ENCODE peak calls at places on chromosomes 13 and 19, in five cellular contexts. F is cardiac muscle cell, Y is heart right ventricle, S is body of pancreas, M is ovary. H is an unnamed sample.

GRCh38 chr13:38582133-38582532 is 104.7 kb upstream of the FREM2 start:
- DNase-seq in F (peak), Y (no peak), S (peak), M (no peak), H (peak)

GRCh38 chr19:58060231-58060630 is 1.1 kb downstream of the ZNF135 start:
- DNase-seq in F (no peak), Y (no peak), S (no peak), M (no peak), H (no peak)

GRCh38 chr19:54373781-54374266 is 9.1 kb upstream of the LAIR1 start:
- DNase-seq in F (no peak), Y (no peak), S (no peak), M (no peak), H (no peak)

GRCh38 chr19:50341091-50341564 is 12.0 kb upstream of the KCNC3 start:
- DNase-seq in F (no peak), Y (no peak), S (no peak), M (no peak), H (no peak)

GRCh38 chr19:50843205-50843604 is 9.8 kb upstream of the KLK15 start:
- DNase-seq in F (no peak), Y (no peak), S (no peak), M (no peak), H (no peak)

GRCh38 chr13:50693755-50694154 is 149.7 kb downstream of the DLEU7 start:
- DNase-seq in F (peak), Y (peak), S (peak), M (no peak), H (peak)

GRCh38 chr19:15101479-15102082 is 5.6 kb upstream of the SYDE1 start:
- DNase-seq in F (peak), Y (no peak), S (peak), M (no peak), H (peak)

GRCh38 chr19:43798546-43799409 is 3.5 kb downstream of the LYPD5 start:
- DNase-seq in F (peak), Y (no peak), S (peak), M (peak), H (no peak)

GRCh38 chr13:60282708-60283107 is 114.3 kb upstream of the TDRD3 start:
- DNase-seq in F (no peak), Y (no peak), S (no peak), M (no peak), H (no peak)

GRCh38 chr19:54299515-54299914 is 13.5 kb downstream of the LILRA5 start:
- DNase-seq in F (no peak), Y (no peak), S (no peak), M (no peak), H (no peak)

GRCh38 chr19:41699231-41699967 is 9.0 kb upstream of the CEACAM5 start:
- DNase-seq in F (no peak), Y (no peak), S (peak), M (no peak), H (no peak)

GRCh38 chr19:55373993-55374757 is 2.5 kb upstream of the TMEM190 start:
- DNase-seq in F (peak), Y (no peak), S (no peak), M (no peak), H (no peak)

GRCh38 chr13:41568990-41569387 is 111.6 kb downstream of the RGCC start:
- DNase-seq in F (peak), Y (no peak), S (no peak), M (no peak), H (no peak)

GRCh38 chr13:110233181-110233641 is 73.7 kb downstream of the COL4A1 start:
- DNase-seq in F (peak), Y (peak), S (no peak), M (no peak), H (peak)
- H3K27ac ChIP-seq in F (no peak), Y (peak), S (peak), M (peak), H (peak)

GRCh38 chr19:3479177-3479818 is 1.0 kb downstream of the SMIM24 start:
- DNase-seq in F (no peak), Y (no peak), S (no peak), M (no peak), H (no peak)

GRCh38 chr19:3479819-3480215 is 508 bp downstream of the SMIM24 start:
- DNase-seq in F (no peak), Y (no peak), S (no peak), M (no peak), H (no peak)

GRCh38 chr19:3481241-3482090 is 1.1 kb upstream of the SMIM24 start:
- DNase-seq in F (no peak), Y (no peak), S (no peak), M (no peak), H (no peak)

GRCh38 chr19:3478409-3479176 is 1.7 kb downstream of the SMIM24 start:
- DNase-seq in F (no peak), Y (no peak), S (no peak), M (no peak), H (no peak)

GRCh38 chr19:3480383-3481091 is at the start of gene SMIM24:
- DNase-seq in F (no peak), Y (no peak), S (peak), M (no peak), H (no peak)
- H3K4me3 ChIP-seq in F (no peak), Y (no peak), S (no peak), M (no peak), H (no peak)

GRCh38 chr19:36112678-36113077 is 1.7 kb downstream of the OVOL3 start:
- DNase-seq in F (no peak), Y (no peak), S (no peak), M (no peak), H (no peak)
- TF ChIP-seq CTCF in F (no peak), Y (no peak), S (no peak), M (no peak), H (no peak)

DNA sequence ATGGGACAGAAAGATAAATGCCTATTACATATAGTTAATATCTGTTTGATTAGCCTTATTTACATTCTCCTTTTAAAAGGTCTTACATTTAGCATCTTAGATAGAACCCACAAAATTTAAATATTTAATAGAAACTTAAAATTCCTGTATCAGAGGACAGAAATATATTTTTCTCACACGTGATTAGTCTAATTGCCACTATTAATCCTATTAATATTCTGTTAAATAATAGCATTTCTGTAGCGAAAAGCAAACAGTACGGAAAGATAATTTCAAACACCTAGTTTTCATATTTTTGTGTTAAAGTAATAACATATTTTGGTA is 380 bp upstream of the ZNF30 start:
- DNase-seq in F (no peak), Y (no peak), S (no peak), M (no peak), H (no peak)
- H3K27ac ChIP-seq in F (no peak), Y (peak), S (peak), M (no peak), H (no peak)

GRCh38 chr19:35138305-35138799 is 272 bp upstream of the FXYD1 start:
- DNase-seq in F (peak), Y (peak), S (peak), M (peak), H (no peak)
- H3K4me3 ChIP-seq in F (peak), Y (peak), S (no peak), M (peak), H (no peak)

H was measured in brain microvascular endothelial cell.